ENCODE peak calls at places on chromosomes 6 and 20, in five cellular contexts. A, T, D, C and W are unnamed samples.

GRCh38 chr6:45076217-45076616 is 251.9 kb upstream of the RUNX2 start:
- DNase-seq in A (no peak), T (no peak), D (no peak), C (no peak), W (no peak)

GRCh38 chr20:21511850-21512633 is 1.8 kb downstream of the NKX2-2 start:
- DNase-seq in A (no peak), T (no peak), D (no peak), C (peak), W (no peak)

GRCh38 chr20:25308671-25309394 is 60.9 kb downstream of the PYGB start:
- DNase-seq in A (peak), T (no peak), D (no peak), C (no peak), W (no peak)

GRCh38 chr6:36735110-36735971 is 37.7 kb downstream of the RAB44 start:
- DNase-seq in A (peak), T (no peak), D (peak), C (peak), W (peak)

GRCh38 chr6:149387787-149388512 is 12.1 kb upstream of the SUMO4 start:
- DNase-seq in A (no peak), T (no peak), D (no peak), C (no peak), W (no peak)

GRCh38 chr6:168385858-168386735 is 54.9 kb upstream of the SMOC2 start:
- DNase-seq in A (no peak), T (no peak), D (no peak), C (no peak), W (no peak)

GRCh38 chr20:49821381-49821780 is 8.8 kb downstream of the SLC9A8 start:
- DNase-seq in A (no peak), T (no peak), D (no peak), C (no peak), W (no peak)

GRCh38 chr6:10951675-10952282 is 64.9 kb downstream of the SYCP2L start:
- DNase-seq in A (peak), T (no peak), D (no peak), C (no peak), W (no peak)

GRCh38 chr6:42276008-42276890 is 58.6 kb upstream of the MRPS10 start:
- DNase-seq in A (no peak), T (no peak), D (no peak), C (no peak), W (no peak)

GRCh38 chr6:154292855-154293519 is 63.6 kb downstream of the IPCEF1 start:
- DNase-seq in A (peak), T (no peak), D (no peak), C (no peak), W (no peak)

GRCh38 chr20:19213946-19214490 is 1.6 kb downstream of the SLC24A3 start:
- DNase-seq in A (no peak), T (no peak), D (no peak), C (no peak), W (no peak)

GRCh38 chr6:42210551-42210950 is 7.1 kb downstream of the MRPS10 start:
- DNase-seq in A (no peak), T (no peak), D (no peak), C (no peak), W (no peak)

GRCh38 chr20:43543138-43543537 is 15.7 kb upstream of the SGK2 start:
- DNase-seq in A (no peak), T (no peak), D (no peak), C (no peak), W (no peak)

GRCh38 chr6:133804263-133804662 is 84.7 kb upstream of the TCF21 start:
- DNase-seq in A (no peak), T (no peak), D (no peak), C (no peak), W (no peak)